ENCODE peak calls at places on chromosomes 4 and X, in seven cellular contexts. D, Y, A, R, F, E and C are unnamed samples.
A peak's percentile ranks its signal among the peaks of the same experiment; 100 is the strongest.

GRCh38 chr4:139795915-139796314 is 130.3 kb downstream of the MGST2 start:
- DNase-seq in R (no peak), F (no peak), A (no peak), D (peak; percentile 57), Y (no peak), E (no peak), C (no peak)

GRCh38 chr4:76584235-76585152 is 149.5 kb downstream of the SHROOM3 start:
- DNase-seq in Y (no peak), F (no peak), E (no peak), D (peak; percentile 99), A (no peak), R (no peak), C (no peak)

GRCh38 chr4:127586922-127587571 is 45.7 kb upstream of the INTU start:
- DNase-seq in F (peak; percentile 9), A (peak; percentile 4), D (peak; percentile 34), Y (peak; percentile 62), E (no peak), R (peak; percentile 25), C (peak; percentile 10)

GRCh38 chr4:183180621-183181020 is 81.6 kb downstream of the WWC2 start:
- DNase-seq in D (no peak), A (no peak), Y (no peak), R (no peak), E (no peak), F (no peak), C (no peak)

GRCh38 chr4:38273369-38273768 is 313.2 kb downstream of the PTTG2 start:
- DNase-seq in D (no peak), Y (no peak), R (no peak), F (no peak), E (no peak), A (no peak), C (no peak)

GRCh38 chrX:4850312-4850711 is 1136.9 kb upstream of the PRKX start:
- DNase-seq in R (no peak), E (peak; percentile 13), A (no peak), D (no peak), Y (no peak), F (no peak), C (no peak)

GRCh38 chr4:162056947-162057346 is 106.9 kb downstream of the FSTL5 start:
- DNase-seq in F (no peak), R (no peak), E (peak; percentile 12), A (no peak), Y (peak; percentile 16), D (no peak), C (no peak)

GRCh38 chrX:25007059-25008053 is 8.4 kb downstream of the ARX start:
- DNase-seq in R (no peak), D (no peak), E (no peak), Y (no peak), F (no peak), A (no peak), C (no peak)

GRCh38 chr4:52622564-52622963 is 36.5 kb downstream of the USP46 start:
- DNase-seq in F (no peak), A (no peak), R (no peak), E (no peak), Y (no peak), D (no peak), C (no peak)

GRCh38 chr4:81405900-81406401 is 65.8 kb downstream of the RASGEF1B start:
- DNase-seq in D (peak; percentile 79), F (peak; percentile 27), E (peak; percentile 29), R (peak; percentile 64), A (peak; percentile 54), Y (peak; percentile 74), C (peak; percentile 24)

GRCh38 chrX:110317079-110317819 is 636 bp downstream of the AMMECR1 start:
- DNase-seq in R (no peak), D (no peak), F (no peak), Y (peak; percentile 20), E (peak; percentile 16), A (peak; percentile 1), C (no peak)

GRCh38 chr4:84565951-84566350 is 17.0 kb upstream of the CDS1 start:
- DNase-seq in D (no peak), E (no peak), R (no peak), F (no peak), A (no peak), Y (no peak), C (no peak)

GRCh38 chr4:152037435-152037834 is 276.6 kb upstream of the GATB start:
- DNase-seq in D (no peak), A (no peak), E (no peak), R (no peak), Y (no peak), F (no peak), C (no peak)

GRCh38 chr4:146465628-146466027 is 56.1 kb downstream of the SLC10A7 start:
- DNase-seq in F (no peak), R (no peak), A (no peak), D (no peak), E (no peak), Y (no peak), C (no peak)

GRCh38 chrX:38379088-38379487 is 26.7 kb downstream of the OTC start:
- DNase-seq in F (no peak), Y (no peak), E (no peak), A (no peak), R (no peak), D (peak; percentile 4), C (no peak)

GRCh38 chr4:123980736-123981285 is 584.2 kb downstream of the SPRY1 start:
- DNase-seq in R (no peak), Y (no peak), A (no peak), F (no peak), E (no peak), D (no peak), C (no peak)

GRCh38 chrX:117653396-117653795 is 463.2 kb downstream of the KLHL13 start:
- DNase-seq in D (no peak), R (no peak), F (no peak), A (no peak), Y (no peak), E (no peak), C (no peak)

GRCh38 chrX:151792505-151792904 is 58.0 kb downstream of the CNGA2 start:
- DNase-seq in Y (no peak), R (no peak), E (no peak), F (no peak), D (no peak), A (no peak), C (no peak)

GRCh38 chr4:75555294-75556164 is at the start of gene ODAPH:
- DNase-seq in E (no peak), F (peak; percentile 5), D (no peak), R (no peak), Y (peak; percentile 25), A (no peak), C (peak; percentile 49)

GRCh38 chr4:106277140-106277680 is 38.8 kb downstream of the TBCK start:
- DNase-seq in F (no peak), E (no peak), Y (no peak), R (no peak), A (no peak), D (no peak), C (no peak)

GRCh38 chrX:111869639-111870034 is 6.3 kb upstream of the TRPC5OS start:
- DNase-seq in D (peak; percentile 41), R (peak; percentile 24), Y (peak; percentile 47), E (no peak), F (no peak), A (peak; percentile 32), C (peak; percentile 12)

GRCh38 chr4:163542275-163542674 is 47.8 kb downstream of the TMA16 start:
- DNase-seq in E (no peak), Y (no peak), F (no peak), R (no peak), A (no peak), D (peak; percentile 13), C (no peak)

GRCh38 chr4:6119507-6120020 is 80.8 kb downstream of the JAKMIP1 start:
- DNase-seq in Y (no peak), R (no peak), F (no peak), E (no peak), D (no peak), A (no peak), C (no peak)

GRCh38 chr4:143207555-143207954 is 22.8 kb downstream of the USP38 start:
- DNase-seq in R (no peak), A (no peak), Y (no peak), F (no peak), D (peak; percentile 30), E (no peak), C (no peak)

GRCh38 chr4:17332483-17332882 is 179.4 kb downstream of the QDPR start:
- DNase-seq in A (no peak), Y (no peak), R (no peak), E (no peak), D (no peak), F (no peak), C (no peak)

GRCh38 chr4:139042981-139043460 is 27.4 kb downstream of the NOCT start:
- DNase-seq in A (no peak), E (peak; percentile 34), F (no peak), D (peak; percentile 23), Y (no peak), R (no peak), C (no peak)

GRCh38 chr4:183118585-183118984 is 19.5 kb downstream of the WWC2 start:
- DNase-seq in E (no peak), A (no peak), R (no peak), D (peak; percentile 62), Y (peak; percentile 65), F (no peak), C (no peak)